ENCODE peak calls at places on chromosomes 2 and 18, in six cellular contexts. Z is GM13976, T is BJ, W is NCI-H1694 treated with DMSO at 0.1 percent for 48 hours, R is SHP77 treated with DMSO at 0.1 percent for 48 hours, G is RWPE1. O is an unnamed sample.

GRCh38 chr18:24115628-24116027 is 23.2 kb upstream of the CABYR start:
- DNase-seq in Z (no peak), R (no peak), T (no peak), W (no peak), G (no peak), O (no peak)

GRCh38 chr2:113217455-113218282 is 43.9 kb downstream of the PSD4 start:
- DNase-seq in W (no peak), G (no peak), T (no peak), Z (no peak), R (no peak), O (no peak)

GRCh38 chr2:41957431-41957830 is 90.4 kb upstream of the PKDCC start:
- DNase-seq in Z (no peak), R (no peak), G (no peak), W (no peak), T (no peak), O (no peak)

GRCh38 chr18:79583984-79584401 is 95.6 kb upstream of the CTDP1 start:
- DNase-seq in Z (no peak), G (no peak), W (peak), R (no peak), T (no peak), O (no peak)

GRCh38 chr2:26959320-26959719 is 11.1 kb upstream of the MAPRE3 start:
- DNase-seq in W (no peak), R (no peak), Z (no peak), G (no peak), T (no peak), O (no peak)

GRCh38 chr2:151947524-151948165 is 119.4 kb upstream of the ARL5A start:
- DNase-seq in T (no peak), G (no peak), Z (no peak), R (no peak), W (no peak), O (no peak)

GRCh38 chr2:30349691-30350090 is 97.4 kb upstream of the LCLAT1 start:
- DNase-seq in G (no peak), R (no peak), T (peak), W (no peak), Z (no peak), O (no peak)

GRCh38 chr2:219122197-219122965 is 38.2 kb downstream of the NHEJ1 start:
- DNase-seq in Z (no peak), T (no peak), G (no peak), W (no peak), R (no peak), O (no peak)

GRCh38 chr2:29079887-29080286 is 5.6 kb upstream of the PCARE start:
- DNase-seq in Z (no peak), G (no peak), T (no peak), R (no peak), W (no peak), O (no peak)

GRCh38 chr2:151269798-151270568 is 8.3 kb upstream of the RBM43 start:
- DNase-seq in T (no peak), G (peak), W (no peak), R (no peak), Z (no peak), O (no peak)

GRCh38 chr2:211812587-211812986 is 726.0 kb downstream of the ERBB4 start:
- DNase-seq in G (no peak), R (no peak), W (no peak), T (no peak), Z (no peak), O (no peak)

GRCh38 chr2:36783276-36783675 is 86.8 kb downstream of the VIT start:
- DNase-seq in G (no peak), T (no peak), Z (no peak), W (no peak), R (no peak), O (peak)

GRCh38 chr2:170813611-170814550 is 2.8 kb upstream of the GAD1 start:
- DNase-seq in R (no peak), T (no peak), Z (no peak), W (no peak), G (peak), O (no peak)

GRCh38 chr2:108968619-108969018 is 20.4 kb downstream of the EDAR start:
- DNase-seq in Z (no peak), T (no peak), W (no peak), G (peak), R (no peak), O (no peak)

GRCh38 chr2:185181901-185182300 is 556.7 kb upstream of the FSIP2 start:
- DNase-seq in Z (no peak), G (no peak), T (no peak), R (no peak), W (no peak), O (no peak)

GRCh38 chr2:41068740-41069139 is 616.9 kb upstream of the SLC8A1 start:
- DNase-seq in R (no peak), T (no peak), W (no peak), G (no peak), Z (no peak), O (no peak)

GRCh38 chr18:39627936-39628335 is 2062.3 kb upstream of the CELF4 start:
- DNase-seq in G (no peak), Z (no peak), T (no peak), W (no peak), R (no peak), O (no peak)

GRCh38 chr2:10027931-10028330 is 15.4 kb upstream of the KLF11 start:
- DNase-seq in W (no peak), G (no peak), T (no peak), Z (no peak), R (no peak), O (no peak)

GRCh38 chr2:177538323-177538722 is 145.8 kb downstream of the AGPS start:
- DNase-seq in W (no peak), G (no peak), R (no peak), T (no peak), Z (no peak), O (no peak)

GRCh38 chr2:112010751-112011150 is 44.3 kb upstream of the TMEM87B start:
- DNase-seq in G (no peak), T (no peak), R (no peak), Z (no peak), W (no peak), O (no peak)

GRCh38 chr2:80429251-80429650 is 124.7 kb upstream of the LRRTM1 start:
- DNase-seq in G (no peak), R (no peak), Z (no peak), T (no peak), W (no peak), O (no peak)

GRCh38 chr2:5409925-5410360 is 282.2 kb upstream of the SOX11 start:
- DNase-seq in G (no peak), Z (no peak), W (peak), T (no peak), R (peak), O (no peak)

GRCh38 chr18:23131693-23132319 is 3.5 kb upstream of the CABLES1 start:
- DNase-seq in G (peak), R (peak), T (peak), Z (peak), W (peak), O (peak)

GRCh38 chr18:25685088-25685487 is 333.1 kb upstream of the ZNF521 start:
- DNase-seq in R (no peak), W (no peak), G (no peak), T (no peak), Z (no peak), O (no peak)

O was measured in caudate nucleus.